ENCODE peak calls at places on chromosomes 16 and 17, in four cellular contexts. Q, W, L and M are unnamed samples.

GRCh38 chr17:9484789-9485188 is 90.8 kb downstream of the STX8 start:
- DNase-seq in Q (peak), W (no peak), L (no peak), M (no peak)

GRCh38 chr17:57482657-57483056 is 226.3 kb downstream of the MSI2 start:
- DNase-seq in Q (peak), W (no peak), L (no peak), M (no peak)

GRCh38 chr17:83173997-83174858 is 94.8 kb downstream of the METRNL start:
- DNase-seq in Q (peak), W (no peak), L (peak), M (no peak)

GRCh38 chr16:85913688-85914422 is 14.9 kb downstream of the IRF8 start:
- DNase-seq in Q (no peak), W (no peak), L (no peak), M (no peak)

GRCh38 chr17:17874478-17874877 is 37.7 kb upstream of the SREBF1 start:
- DNase-seq in Q (peak), W (no peak), L (peak), M (no peak)

GRCh38 chr17:81576621-81577277 is 24.6 kb upstream of the FAAP100 start:
- DNase-seq in Q (peak), W (no peak), L (no peak), M (no peak)

GRCh38 chr17:33233855-33234228 is 59.3 kb downstream of the ASIC2 start:
- DNase-seq in Q (no peak), W (no peak), L (no peak), M (no peak)

GRCh38 chr16:79685871-79686270 is 85.3 kb upstream of the MAF start:
- DNase-seq in Q (no peak), W (no peak), L (no peak), M (no peak)

GRCh38 chr16:709651-710499 is 4.3 kb upstream of the FBXL16 start:
- DNase-seq in Q (peak), W (peak), L (peak), M (no peak)

GRCh38 chr17:20948984-20949777 is 93.6 kb downstream of the USP22 start:
- DNase-seq in Q (no peak), W (no peak), L (no peak), M (no peak)

GRCh38 chr16:59878479-59878878 is 1144.4 kb upstream of the GOT2 start:
- DNase-seq in Q (peak), W (no peak), L (no peak), M (no peak)

GRCh38 chr17:38980455-38981217 is 13.4 kb upstream of the FBXO47 start:
- DNase-seq in Q (peak), W (no peak), L (no peak), M (no peak)

GRCh38 chr17:28908640-28909098 is 5.8 kb upstream of the DHRS13 start:
- DNase-seq in Q (peak), W (no peak), L (peak), M (peak)